ENCODE peak calls at places on chromosomes 2 and 18, in eight cellular contexts. One of them, this sample, is unnamed.

GRCh38 chr2:200585730-200586643 is at the start of gene AOX1:
- DNase-seq in NCI-H2081: no peak
- DNase-seq in astrocyte of the cerebellum: no peak
- DNase-seq in A549: no peak
- DNase-seq in KBM-7: no peak
- DNase-seq in NCI-H1694 treated with DMSO at 0.1 percent for 48 hours: no peak
- DNase-seq in anterior cingulate cortex: no peak
- DNase-seq in activated CD4-positive, alpha-beta T cell treated with anti-CD3 and anti-CD28 coated beads, Interleukin-2, amount 10 ng/mL, durations not matched to agents 7 days and 5 days: peak
- DNase-seq in this sample: no peak

GRCh38 chr2:10868465-10869314 is 43.0 kb upstream of the KCNF1 start:
- DNase-seq in NCI-H1694 treated with DMSO at 0.1 percent for 48 hours: no peak
- DNase-seq in anterior cingulate cortex: no peak
- DNase-seq in A549: no peak
- DNase-seq in NCI-H2081: no peak
- DNase-seq in KBM-7: no peak
- DNase-seq in activated CD4-positive, alpha-beta T cell treated with anti-CD3 and anti-CD28 coated beads, Interleukin-2, amount 10 ng/mL, durations not matched to agents 7 days and 5 days: no peak
- DNase-seq in astrocyte of the cerebellum: no peak
- DNase-seq in this sample: no peak

GRCh38 chr2:112157472-112157871 is 19.3 kb downstream of the FBLN7 start:
- DNase-seq in A549: no peak
- DNase-seq in anterior cingulate cortex: no peak
- DNase-seq in KBM-7: no peak
- DNase-seq in NCI-H2081: no peak
- DNase-seq in NCI-H1694 treated with DMSO at 0.1 percent for 48 hours: no peak
- DNase-seq in astrocyte of the cerebellum: no peak
- DNase-seq in activated CD4-positive, alpha-beta T cell treated with anti-CD3 and anti-CD28 coated beads, Interleukin-2, amount 10 ng/mL, durations not matched to agents 7 days and 5 days: no peak
- DNase-seq in this sample: no peak

GRCh38 chr2:3324404-3325281 is 53.0 kb downstream of the EIPR1 start:
- DNase-seq in KBM-7: no peak
- DNase-seq in activated CD4-positive, alpha-beta T cell treated with anti-CD3 and anti-CD28 coated beads, Interleukin-2, amount 10 ng/mL, durations not matched to agents 7 days and 5 days: no peak
- DNase-seq in A549: no peak
- DNase-seq in NCI-H1694 treated with DMSO at 0.1 percent for 48 hours: no peak
- DNase-seq in astrocyte of the cerebellum: no peak
- DNase-seq in NCI-H2081: no peak
- DNase-seq in anterior cingulate cortex: no peak
- DNase-seq in this sample: peak

GRCh38 chr2:55871637-55872036 is 51.9 kb downstream of the EFEMP1 start:
- DNase-seq in activated CD4-positive, alpha-beta T cell treated with anti-CD3 and anti-CD28 coated beads, Interleukin-2, amount 10 ng/mL, durations not matched to agents 7 days and 5 days: no peak
- DNase-seq in NCI-H1694 treated with DMSO at 0.1 percent for 48 hours: no peak
- DNase-seq in anterior cingulate cortex: no peak
- DNase-seq in astrocyte of the cerebellum: no peak
- DNase-seq in NCI-H2081: no peak
- DNase-seq in A549: no peak
- DNase-seq in KBM-7: peak
- DNase-seq in this sample: no peak

GRCh38 chr2:28678175-28678855 is 73.3 kb upstream of the PPP1CB start:
- DNase-seq in anterior cingulate cortex: no peak
- DNase-seq in NCI-H2081: no peak
- DNase-seq in A549: no peak
- DNase-seq in NCI-H1694 treated with DMSO at 0.1 percent for 48 hours: no peak
- DNase-seq in activated CD4-positive, alpha-beta T cell treated with anti-CD3 and anti-CD28 coated beads, Interleukin-2, amount 10 ng/mL, durations not matched to agents 7 days and 5 days: no peak
- DNase-seq in astrocyte of the cerebellum: no peak
- DNase-seq in KBM-7: no peak
- DNase-seq in this sample: no peak

GRCh38 chr18:29181151-29181901 is 1004.4 kb upstream of the CDH2 start:
- DNase-seq in activated CD4-positive, alpha-beta T cell treated with anti-CD3 and anti-CD28 coated beads, Interleukin-2, amount 10 ng/mL, durations not matched to agents 7 days and 5 days: no peak
- DNase-seq in anterior cingulate cortex: no peak
- DNase-seq in A549: no peak
- DNase-seq in astrocyte of the cerebellum: peak
- DNase-seq in NCI-H2081: no peak
- DNase-seq in KBM-7: no peak
- DNase-seq in NCI-H1694 treated with DMSO at 0.1 percent for 48 hours: no peak
- DNase-seq in this sample: no peak

GRCh38 chr18:62331581-62332436 is 6.7 kb downstream of the TNFRSF11A start:
- DNase-seq in NCI-H2081: no peak
- DNase-seq in NCI-H1694 treated with DMSO at 0.1 percent for 48 hours: no peak
- DNase-seq in astrocyte of the cerebellum: peak
- DNase-seq in A549: no peak
- DNase-seq in KBM-7: no peak
- DNase-seq in anterior cingulate cortex: no peak
- DNase-seq in activated CD4-positive, alpha-beta T cell treated with anti-CD3 and anti-CD28 coated beads, Interleukin-2, amount 10 ng/mL, durations not matched to agents 7 days and 5 days: no peak
- DNase-seq in this sample: no peak

GRCh38 chr18:24364177-24364576 is 33.4 kb downstream of the OSBPL1A start:
- DNase-seq in KBM-7: no peak
- DNase-seq in NCI-H1694 treated with DMSO at 0.1 percent for 48 hours: no peak
- DNase-seq in activated CD4-positive, alpha-beta T cell treated with anti-CD3 and anti-CD28 coated beads, Interleukin-2, amount 10 ng/mL, durations not matched to agents 7 days and 5 days: no peak
- DNase-seq in astrocyte of the cerebellum: no peak
- DNase-seq in anterior cingulate cortex: no peak
- DNase-seq in NCI-H2081: no peak
- DNase-seq in A549: no peak
- DNase-seq in this sample: no peak

GRCh38 chr2:69689969-69690368 is 46.4 kb upstream of the AAK1 start:
- DNase-seq in astrocyte of the cerebellum: no peak
- DNase-seq in NCI-H1694 treated with DMSO at 0.1 percent for 48 hours: no peak
- DNase-seq in A549: no peak
- DNase-seq in KBM-7: no peak
- DNase-seq in activated CD4-positive, alpha-beta T cell treated with anti-CD3 and anti-CD28 coated beads, Interleukin-2, amount 10 ng/mL, durations not matched to agents 7 days and 5 days: no peak
- DNase-seq in NCI-H2081: no peak
- DNase-seq in anterior cingulate cortex: no peak
- DNase-seq in this sample: no peak

GRCh38 chr18:11040823-11041712 is 108.3 kb downstream of the PIEZO2 start:
- DNase-seq in astrocyte of the cerebellum: peak
- DNase-seq in A549: peak
- DNase-seq in anterior cingulate cortex: peak
- DNase-seq in NCI-H2081: peak
- DNase-seq in KBM-7: peak
- DNase-seq in activated CD4-positive, alpha-beta T cell treated with anti-CD3 and anti-CD28 coated beads, Interleukin-2, amount 10 ng/mL, durations not matched to agents 7 days and 5 days: peak
- DNase-seq in NCI-H1694 treated with DMSO at 0.1 percent for 48 hours: peak
- DNase-seq in this sample: peak

GRCh38 chr2:105629634-105630033 is 115.1 kb upstream of the NCK2 start:
- DNase-seq in astrocyte of the cerebellum: no peak
- DNase-seq in activated CD4-positive, alpha-beta T cell treated with anti-CD3 and anti-CD28 coated beads, Interleukin-2, amount 10 ng/mL, durations not matched to agents 7 days and 5 days: no peak
- DNase-seq in A549: no peak
- DNase-seq in NCI-H2081: no peak
- DNase-seq in anterior cingulate cortex: no peak
- DNase-seq in KBM-7: no peak
- DNase-seq in NCI-H1694 treated with DMSO at 0.1 percent for 48 hours: no peak
- DNase-seq in this sample: no peak

GRCh38 chr2:130791617-130791939 is 36.2 kb downstream of the AMER3 start:
- DNase-seq in astrocyte of the cerebellum: no peak
- DNase-seq in KBM-7: no peak
- DNase-seq in NCI-H2081: no peak
- DNase-seq in activated CD4-positive, alpha-beta T cell treated with anti-CD3 and anti-CD28 coated beads, Interleukin-2, amount 10 ng/mL, durations not matched to agents 7 days and 5 days: no peak
- DNase-seq in anterior cingulate cortex: no peak
- DNase-seq in NCI-H1694 treated with DMSO at 0.1 percent for 48 hours: no peak
- DNase-seq in A549: no peak
- DNase-seq in this sample: no peak

GRCh38 chr18:10499230-10499629 is 26.6 kb upstream of the NAPG start:
- DNase-seq in astrocyte of the cerebellum: no peak
- DNase-seq in NCI-H1694 treated with DMSO at 0.1 percent for 48 hours: no peak
- DNase-seq in KBM-7: peak
- DNase-seq in A549: no peak
- DNase-seq in activated CD4-positive, alpha-beta T cell treated with anti-CD3 and anti-CD28 coated beads, Interleukin-2, amount 10 ng/mL, durations not matched to agents 7 days and 5 days: no peak
- DNase-seq in anterior cingulate cortex: no peak
- DNase-seq in NCI-H2081: no peak
- DNase-seq in this sample: no peak

GRCh38 chr2:222038086-222038802 is 260.6 kb downstream of the PAX3 start:
- DNase-seq in KBM-7: peak
- DNase-seq in activated CD4-positive, alpha-beta T cell treated with anti-CD3 and anti-CD28 coated beads, Interleukin-2, amount 10 ng/mL, durations not matched to agents 7 days and 5 days: no peak
- DNase-seq in NCI-H2081: peak
- DNase-seq in anterior cingulate cortex: no peak
- DNase-seq in NCI-H1694 treated with DMSO at 0.1 percent for 48 hours: peak
- DNase-seq in astrocyte of the cerebellum: peak
- DNase-seq in A549: no peak
- DNase-seq in this sample: no peak

GRCh38 chr2:42775186-42775585 is 11.3 kb upstream of the OXER1 start:
- DNase-seq in activated CD4-positive, alpha-beta T cell treated with anti-CD3 and anti-CD28 coated beads, Interleukin-2, amount 10 ng/mL, durations not matched to agents 7 days and 5 days: no peak
- DNase-seq in astrocyte of the cerebellum: no peak
- DNase-seq in NCI-H1694 treated with DMSO at 0.1 percent for 48 hours: no peak
- DNase-seq in anterior cingulate cortex: no peak
- DNase-seq in NCI-H2081: no peak
- DNase-seq in A549: no peak
- DNase-seq in KBM-7: no peak
- DNase-seq in this sample: no peak

GRCh38 chr2:39304200-39304599 is 60.4 kb upstream of the CDKL4 start:
- DNase-seq in KBM-7: no peak
- DNase-seq in A549: no peak
- DNase-seq in anterior cingulate cortex: no peak
- DNase-seq in NCI-H1694 treated with DMSO at 0.1 percent for 48 hours: no peak
- DNase-seq in activated CD4-positive, alpha-beta T cell treated with anti-CD3 and anti-CD28 coated beads, Interleukin-2, amount 10 ng/mL, durations not matched to agents 7 days and 5 days: no peak
- DNase-seq in astrocyte of the cerebellum: peak
- DNase-seq in NCI-H2081: no peak
- DNase-seq in this sample: no peak

GRCh38 chr2:221836091-221836490 is 264.0 kb upstream of the EPHA4 start:
- DNase-seq in astrocyte of the cerebellum: no peak
- DNase-seq in anterior cingulate cortex: peak
- DNase-seq in NCI-H2081: no peak
- DNase-seq in A549: no peak
- DNase-seq in activated CD4-positive, alpha-beta T cell treated with anti-CD3 and anti-CD28 coated beads, Interleukin-2, amount 10 ng/mL, durations not matched to agents 7 days and 5 days: no peak
- DNase-seq in NCI-H1694 treated with DMSO at 0.1 percent for 48 hours: peak
- DNase-seq in KBM-7: no peak
- DNase-seq in this sample: no peak

GRCh38 chr2:203535784-203536590 is 886 bp upstream of the RAPH1 start:
- DNase-seq in NCI-H2081: no peak
- DNase-seq in KBM-7: no peak
- DNase-seq in activated CD4-positive, alpha-beta T cell treated with anti-CD3 and anti-CD28 coated beads, Interleukin-2, amount 10 ng/mL, durations not matched to agents 7 days and 5 days: peak
- DNase-seq in A549: no peak
- DNase-seq in astrocyte of the cerebellum: peak
- DNase-seq in anterior cingulate cortex: no peak
- DNase-seq in NCI-H1694 treated with DMSO at 0.1 percent for 48 hours: no peak
- DNase-seq in this sample: no peak

GRCh38 chr18:74819433-74820059 is 221.9 kb downstream of the ZNF407 start:
- DNase-seq in NCI-H2081: no peak
- DNase-seq in KBM-7: peak
- DNase-seq in NCI-H1694 treated with DMSO at 0.1 percent for 48 hours: no peak
- DNase-seq in A549: peak
- DNase-seq in anterior cingulate cortex: no peak
- DNase-seq in astrocyte of the cerebellum: no peak
- DNase-seq in activated CD4-positive, alpha-beta T cell treated with anti-CD3 and anti-CD28 coated beads, Interleukin-2, amount 10 ng/mL, durations not matched to agents 7 days and 5 days: no peak
- DNase-seq in this sample: no peak

GRCh38 chr18:46152436-46152807 is 48.2 kb downstream of the HAUS1 start:
- DNase-seq in KBM-7: no peak
- DNase-seq in anterior cingulate cortex: no peak
- DNase-seq in activated CD4-positive, alpha-beta T cell treated with anti-CD3 and anti-CD28 coated beads, Interleukin-2, amount 10 ng/mL, durations not matched to agents 7 days and 5 days: no peak
- DNase-seq in astrocyte of the cerebellum: peak
- DNase-seq in NCI-H1694 treated with DMSO at 0.1 percent for 48 hours: no peak
- DNase-seq in NCI-H2081: no peak
- DNase-seq in A549: no peak
- DNase-seq in this sample: no peak

GRCh38 chr18:59509477-59510173 is 150.6 kb upstream of the LMAN1 start:
- DNase-seq in KBM-7: no peak
- DNase-seq in NCI-H1694 treated with DMSO at 0.1 percent for 48 hours: no peak
- DNase-seq in NCI-H2081: no peak
- DNase-seq in astrocyte of the cerebellum: no peak
- DNase-seq in activated CD4-positive, alpha-beta T cell treated with anti-CD3 and anti-CD28 coated beads, Interleukin-2, amount 10 ng/mL, durations not matched to agents 7 days and 5 days: no peak
- DNase-seq in anterior cingulate cortex: no peak
- DNase-seq in A549: no peak
- DNase-seq in this sample: no peak

GRCh38 chr2:134657650-134658250 is 61.0 kb downstream of the TMEM163 start:
- DNase-seq in NCI-H2081: no peak
- DNase-seq in KBM-7: peak
- DNase-seq in A549: no peak
- DNase-seq in activated CD4-positive, alpha-beta T cell treated with anti-CD3 and anti-CD28 coated beads, Interleukin-2, amount 10 ng/mL, durations not matched to agents 7 days and 5 days: peak
- DNase-seq in astrocyte of the cerebellum: no peak
- DNase-seq in anterior cingulate cortex: no peak
- DNase-seq in NCI-H1694 treated with DMSO at 0.1 percent for 48 hours: no peak
- DNase-seq in this sample: no peak

GRCh38 chr2:197240018-197240712 is 70.4 kb downstream of the ANKRD44 start:
- DNase-seq in NCI-H1694 treated with DMSO at 0.1 percent for 48 hours: no peak
- DNase-seq in A549: no peak
- DNase-seq in KBM-7: no peak
- DNase-seq in anterior cingulate cortex: no peak
- DNase-seq in NCI-H2081: no peak
- DNase-seq in astrocyte of the cerebellum: no peak
- DNase-seq in activated CD4-positive, alpha-beta T cell treated with anti-CD3 and anti-CD28 coated beads, Interleukin-2, amount 10 ng/mL, durations not matched to agents 7 days and 5 days: peak
- DNase-seq in this sample: no peak

GRCh38 chr2:44941551-44942234 is at the start of gene SIX3:
- DNase-seq in astrocyte of the cerebellum: no peak
- DNase-seq in NCI-H2081: no peak
- DNase-seq in A549: no peak
- DNase-seq in KBM-7: peak
- DNase-seq in activated CD4-positive, alpha-beta T cell treated with anti-CD3 and anti-CD28 coated beads, Interleukin-2, amount 10 ng/mL, durations not matched to agents 7 days and 5 days: peak
- DNase-seq in anterior cingulate cortex: no peak
- DNase-seq in NCI-H1694 treated with DMSO at 0.1 percent for 48 hours: no peak
- DNase-seq in this sample: no peak

This sample was measured in HuH-7.5.